ENCODE peak calls at places on chromosomes 12 and 14, in nine cellular contexts. O is NCI-H1436, R is left ventricle myocardium inferior, N is SK-MEL-5, U is SHP77 treated with DMSO at 0.1 percent for 48 hours, Q is endothelial cell, T is lung, L is C1 segment of cervical spinal cord, V is NCI-H1930. G is an unnamed sample.

GRCh38 chr14:102943454-102943853 is 21.0 kb downstream of the AMN start:
- DNase-seq in O (no peak), R (no peak), N (no peak), U (no peak), Q (no peak), T (no peak), L (no peak), V (no peak), G (no peak)

GRCh38 chr14:63578300-63578699 is 35.1 kb upstream of the PPP2R5E start:
- DNase-seq in O (no peak), R (no peak), N (no peak), U (no peak), Q (no peak), T (no peak), L (no peak), V (no peak), G (no peak)

GRCh38 chr12:2681426-2682205 is 113.2 kb upstream of the FKBP4 start:
- DNase-seq in O (no peak), R (no peak), N (no peak), U (no peak), Q (no peak), T (peak), L (no peak), V (no peak), G (no peak)

GRCh38 chr12:105831372-105831771 is 307.4 kb downstream of the NUAK1 start:
- DNase-seq in O (no peak), R (no peak), N (no peak), U (no peak), Q (no peak), T (no peak), L (no peak), V (no peak), G (no peak)

GRCh38 chr14:101476931-101477553 is 84.3 kb upstream of the DIO3 start:
- DNase-seq in O (peak), R (no peak), N (peak), U (no peak), Q (no peak), T (peak), L (no peak), V (no peak), G (no peak)

GRCh38 chr12:93153321-93153720 is 224.2 kb upstream of the EEA1 start:
- DNase-seq in O (no peak), R (no peak), N (no peak), U (no peak), Q (no peak), T (no peak), L (no peak), V (no peak), G (no peak)

GRCh38 chr12:76519538-76519937 is 40.0 kb downstream of the OSBPL8 start:
- DNase-seq in O (no peak), R (no peak), N (no peak), U (no peak), Q (no peak), T (no peak), L (no peak), V (no peak), G (peak)

GRCh38 chr12:103698752-103699540 is 111.9 kb downstream of the STAB2 start:
- DNase-seq in O (no peak), R (no peak), N (peak), U (no peak), Q (no peak), T (no peak), L (no peak), V (no peak), G (no peak)

GRCh38 chr12:15322164-15323054 is at the start of gene PTPRO:
- DNase-seq in O (peak), R (no peak), N (no peak), U (no peak), Q (peak), T (no peak), L (no peak), V (peak), G (no peak)

GRCh38 chr14:100601064-100601463 is 13.8 kb upstream of the BEGAIN start:
- DNase-seq in O (no peak), R (no peak), N (no peak), U (no peak), Q (no peak), T (no peak), L (no peak), V (no peak), G (no peak)

GRCh38 chr12:91951571-91951970 is 194.1 kb downstream of the BTG1 start:
- DNase-seq in O (no peak), R (no peak), N (no peak), U (no peak), Q (no peak), T (no peak), L (no peak), V (no peak), G (no peak)

GRCh38 chr14:101233016-101233355 is 328.3 kb upstream of the DIO3 start:
- DNase-seq in O (no peak), R (no peak), N (no peak), U (no peak), Q (no peak), T (no peak), L (no peak), V (no peak), G (no peak)

GRCh38 chr12:6773662-6774351 is 1.5 kb downstream of the LAG3 start:
- DNase-seq in O (no peak), R (no peak), N (no peak), U (no peak), Q (no peak), T (no peak), L (no peak), V (no peak), G (peak)

GRCh38 chr12:13343380-13343779 is 146.9 kb downstream of the EMP1 start:
- DNase-seq in O (no peak), R (no peak), N (no peak), U (no peak), Q (no peak), T (no peak), L (no peak), V (no peak), G (no peak)

GRCh38 chr12:21265932-21266331 is 68.8 kb downstream of the SLCO1A2 start:
- DNase-seq in O (no peak), R (no peak), N (no peak), U (no peak), Q (no peak), T (no peak), L (no peak), V (no peak), G (no peak)

GRCh38 chr12:12715459-12716150 is 1.6 kb upstream of the CDKN1B start:
- DNase-seq in O (no peak), R (no peak), N (no peak), U (no peak), Q (no peak), T (no peak), L (peak), V (no peak), G (peak)

GRCh38 chr12:122072031-122072970 is 6.3 kb upstream of the MLXIP start:
- DNase-seq in O (no peak), R (peak), N (peak), U (no peak), Q (no peak), T (no peak), L (peak), V (no peak), G (no peak)